ENCODE peak calls at places on chromosomes 7 and 10, in five cellular contexts. W is DND-41; V is stomach; E is neuronal stem cell; G is effector memory CD4-positive, alpha-beta T cell. I is an unnamed sample. For H3K36me3 and H3K9me3, the result is how much of the 10 kb centered on the place peaks cover.

GRCh38 chr7:49255061-49255460 is 330.7 kb downstream of the CDC14C start:
- DNase-seq in W (no peak), V (no peak), E (no peak), G (no peak), I (no peak)

GRCh38 chr10:48463318-48464003 is 141.4 kb downstream of the ARHGAP22 start:
- DNase-seq in W (peak), V (peak), E (no peak), G (no peak), I (peak)

GRCh38 chr7:101874028-101874427 is 56.6 kb downstream of the CUX1 start:
- DNase-seq in W (no peak), V (no peak), E (no peak), G (no peak), I (no peak)

GRCh38 chr10:120732067-120732466 is 119.1 kb upstream of the WDR11 start:
- DNase-seq in W (no peak), V (no peak), E (no peak), G (no peak), I (no peak)

GRCh38 chr7:27156901-27157716 is 634 bp upstream of the HOXA7 start:
- DNase-seq in W (no peak), V (peak), E (no peak), G (no peak), I (peak)

GRCh38 chr10:45602082-45602730 is 70.4 kb downstream of the ZFAND4 start:
- DNase-seq in W (no peak), V (no peak), E (no peak), G (no peak), I (no peak)

GRCh38 chr7:47218378-47219176 is 363.3 kb downstream of the TNS3 start:
- DNase-seq in W (peak), V (no peak), E (no peak), G (no peak), I (no peak)

GRCh38 chr10:3217301-3217700 is 44.7 kb upstream of the PITRM1 start:
- DNase-seq in W (no peak), V (no peak), E (no peak), G (no peak), I (no peak)

GRCh38 chr10:51196508-51197175 is 122.4 kb downstream of the PRKG1 start:
- DNase-seq in W (no peak), V (no peak), E (no peak), G (no peak), I (no peak)

GRCh38 chr7:3172768-3173280 is 128.2 kb upstream of the SDK1 start:
- DNase-seq in W (no peak), V (no peak), E (no peak), G (no peak), I (no peak)

GRCh38 chr10:96532523-96532922 is 18.8 kb upstream of the TLL2 start:
- DNase-seq in W (no peak), V (peak), E (no peak), G (no peak), I (no peak)

GRCh38 chr7:128743112-128743772 is 4.1 kb downstream of the CALU start:
- DNase-seq in W (no peak), V (no peak), E (no peak), G (no peak), I (no peak)

GRCh38 chr10:7412482-7413251 is 1.8 kb upstream of the SFMBT2 start:
- DNase-seq in W (no peak), V (no peak), E (no peak), G (no peak), I (peak)

GRCh38 chr7:17580141-17580540 is 281.7 kb downstream of the AHR start:
- DNase-seq in W (no peak), V (no peak), E (no peak), G (no peak), I (no peak)

GRCh38 chr10:132383751-132384181 is 13.2 kb upstream of the PWWP2B start:
- DNase-seq in W (no peak), V (no peak), E (no peak), G (no peak), I (no peak)

GRCh38 chr10:120511165-120511564 is 54.1 kb downstream of the PLPP4 start:
- DNase-seq in W (no peak), V (no peak), E (no peak), G (no peak), I (no peak)

GRCh38 chr10:11798862-11799735 is 24.1 kb upstream of the PROSER2 start:
- DNase-seq in W (no peak), V (no peak), E (no peak), G (no peak), I (no peak)

GRCh38 chr7:39622609-39623311 is 612 bp upstream of the RALA start:
- DNase-seq in W (no peak), V (no peak), E (no peak), G (no peak), I (no peak)

GRCh38 chr7:137886706-137887105 is 39.9 kb upstream of the DGKI start:
- DNase-seq in W (no peak), V (no peak), E (no peak), G (no peak), I (no peak)

GRCh38 chr7:88758355-88759215 is 915 bp upstream of the ZNF804B start:
- DNase-seq in W (no peak), V (no peak), E (peak), G (no peak), I (peak)

GRCh38 chr7:28804990-28805389 is 153.1 kb downstream of the TRIL start:
- DNase-seq in W (no peak), V (no peak), E (no peak), G (no peak), I (no peak)

GRCh38 chr10:49831352-49832040 is 69.4 kb upstream of the OGDHL start:
- DNase-seq in W (no peak), V (no peak), E (peak), G (no peak), I (no peak)

GRCh38 chr10:61262486-61263261 is 190.5 kb downstream of the TMEM26 start:
- DNase-seq in W (no peak), V (no peak), E (no peak), G (no peak), I (no peak)

GRCh38 chr10:82674036-82674435 is 799.0 kb downstream of the NRG3 start:
- DNase-seq in W (no peak), V (no peak), E (no peak), G (no peak), I (no peak)

GRCh38 chr7:12358694-12359093 is 45.0 kb downstream of the VWDE start:
- DNase-seq in W (no peak), V (no peak), E (no peak), G (no peak), I (no peak)

GRCh38 chr7:22980422-22980821 is 33.5 kb downstream of the HYCC1 start:
- DNase-seq in W (no peak), V (no peak), E (no peak), G (no peak), I (no peak)

GRCh38 chr10:62885656-62886461 is 69.7 kb upstream of the EGR2 start:
- DNase-seq in W (no peak), V (no peak), E (no peak), G (no peak), I (no peak)

GRCh38 chr7:45057853-45058252 is 30.9 kb downstream of the NACAD start:
- DNase-seq in W (no peak), V (no peak), E (no peak), G (no peak), I (no peak)

GRCh38 chr7:131945948-131946525 is 389.6 kb upstream of the PODXL start:
- DNase-seq in W (no peak), V (no peak), E (no peak), G (no peak), I (no peak)

GRCh38 chr7:151657173-151657572 is 137.5 kb upstream of the RHEB start:
- DNase-seq in W (no peak), V (no peak), E (no peak), G (no peak), I (no peak)

GRCh38 chr10:121459765-121460453 is 138.3 kb downstream of the FGFR2 start:
- DNase-seq in W (no peak), V (no peak), E (no peak), G (no peak), I (no peak)

GRCh38 chr10:132249824-132250375 is 57.9 kb downstream of the STK32C start:
- DNase-seq in W (no peak), V (no peak), E (no peak), G (no peak), I (no peak)

GRCh38 chr7:105426606-105427146 is 38.0 kb upstream of the SRPK2 start:
- DNase-seq in W (no peak), V (no peak), E (no peak), G (no peak), I (no peak)

GRCh38 chr7:69664433-69664832 is 66.2 kb downstream of the AUTS2 start:
- DNase-seq in W (no peak), V (no peak), E (no peak), G (no peak), I (no peak)

GRCh38 chr10:128115356-128115755 is 10.9 kb downstream of the MKI67 start:
- DNase-seq in W (no peak), V (no peak), E (no peak), G (no peak), I (no peak)

GRCh38 chr10:95196053-95196452 is 2.0 kb downstream of the ACSM6 start:
- DNase-seq in W (no peak), V (no peak), E (peak), G (no peak), I (no peak)

GRCh38 chr10:87935290-87936141 is 72.1 kb downstream of the PTEN start:
- DNase-seq in W (no peak), V (no peak), E (no peak), G (no peak), I (no peak)
- H3K36me3 ChIP-seq in W (half or more), V (under half), E (under half), G (under half), I (under half)

DNA sequence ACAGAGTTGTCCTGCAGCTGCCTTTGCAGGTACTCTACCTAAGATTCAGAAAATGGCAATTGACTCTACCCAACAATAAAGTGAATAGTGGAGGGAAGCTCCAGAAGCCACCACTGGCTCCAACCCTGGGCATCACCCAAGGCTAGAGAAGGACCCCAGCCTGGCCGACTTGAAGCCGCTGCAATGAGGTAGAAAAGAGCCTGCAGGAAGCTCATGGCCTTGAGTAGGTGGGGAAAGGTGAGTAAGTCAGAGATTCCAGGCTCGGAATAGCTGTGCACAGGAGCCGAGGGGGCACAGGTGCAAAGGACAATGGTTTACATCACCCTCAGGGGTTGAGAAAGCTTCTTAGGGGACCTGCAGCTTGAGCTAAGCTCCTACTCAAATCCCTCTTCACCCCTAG is 83.6 kb downstream of the AOAH start:
- DNase-seq in W (no peak), V (no peak), E (no peak), G (no peak), I (no peak)
- H3K27ac ChIP-seq in W (peak), V (no peak), E (no peak), G (no peak), I (no peak)

DNA sequence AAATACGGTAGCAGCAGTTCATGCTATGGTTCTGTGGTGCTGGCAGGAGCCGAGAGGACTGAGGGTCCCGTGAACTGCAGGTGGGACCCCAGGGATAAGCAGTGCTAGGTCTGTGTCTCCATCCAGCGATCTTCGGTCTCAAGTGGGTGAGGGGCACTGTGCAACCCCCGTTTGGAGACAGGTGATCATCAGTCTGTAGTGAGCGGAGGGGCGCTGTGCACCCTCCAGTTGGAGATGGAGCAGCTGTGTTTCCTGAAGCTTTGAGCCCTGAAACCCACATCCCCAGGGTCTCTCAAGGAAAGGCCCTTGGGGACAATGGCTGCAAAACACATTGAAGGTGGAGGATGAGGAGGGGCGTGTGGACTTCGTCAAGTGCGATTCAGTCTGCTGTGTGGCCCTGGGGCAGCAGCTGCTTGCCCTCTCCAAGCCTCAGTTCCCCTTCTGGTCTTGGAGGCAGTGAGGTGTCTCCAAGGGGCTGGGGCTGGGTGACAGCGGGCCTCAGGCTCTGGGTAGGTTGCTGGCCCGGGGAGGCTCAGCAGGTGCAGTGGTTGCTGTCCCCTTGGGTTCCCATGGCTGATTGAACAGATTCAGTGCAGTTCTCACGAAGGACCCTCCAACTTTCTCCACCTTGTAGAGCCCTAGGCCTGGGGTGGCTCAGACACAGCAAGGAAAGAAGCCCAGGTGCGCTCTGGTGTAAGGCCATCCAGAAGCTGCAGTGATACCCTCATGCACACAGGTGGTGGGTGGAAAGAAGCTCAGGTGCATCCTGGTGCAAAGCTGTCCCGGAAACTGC is 160.7 kb downstream of the ADARB2 start:
- DNase-seq in W (peak), V (no peak), E (no peak), G (no peak), I (no peak)
- H3K9me3 ChIP-seq in W (under half), V (under half), E (under half), G (under half), I (under half)

GRCh38 chr7:83456413-83456812 is 192.5 kb downstream of the SEMA3E start:
- DNase-seq in W (no peak), V (no peak), E (no peak), G (no peak), I (no peak)
- H3K36me3 ChIP-seq in W (under half), V (under half), E (under half), G (under half), I (under half)

DNA sequence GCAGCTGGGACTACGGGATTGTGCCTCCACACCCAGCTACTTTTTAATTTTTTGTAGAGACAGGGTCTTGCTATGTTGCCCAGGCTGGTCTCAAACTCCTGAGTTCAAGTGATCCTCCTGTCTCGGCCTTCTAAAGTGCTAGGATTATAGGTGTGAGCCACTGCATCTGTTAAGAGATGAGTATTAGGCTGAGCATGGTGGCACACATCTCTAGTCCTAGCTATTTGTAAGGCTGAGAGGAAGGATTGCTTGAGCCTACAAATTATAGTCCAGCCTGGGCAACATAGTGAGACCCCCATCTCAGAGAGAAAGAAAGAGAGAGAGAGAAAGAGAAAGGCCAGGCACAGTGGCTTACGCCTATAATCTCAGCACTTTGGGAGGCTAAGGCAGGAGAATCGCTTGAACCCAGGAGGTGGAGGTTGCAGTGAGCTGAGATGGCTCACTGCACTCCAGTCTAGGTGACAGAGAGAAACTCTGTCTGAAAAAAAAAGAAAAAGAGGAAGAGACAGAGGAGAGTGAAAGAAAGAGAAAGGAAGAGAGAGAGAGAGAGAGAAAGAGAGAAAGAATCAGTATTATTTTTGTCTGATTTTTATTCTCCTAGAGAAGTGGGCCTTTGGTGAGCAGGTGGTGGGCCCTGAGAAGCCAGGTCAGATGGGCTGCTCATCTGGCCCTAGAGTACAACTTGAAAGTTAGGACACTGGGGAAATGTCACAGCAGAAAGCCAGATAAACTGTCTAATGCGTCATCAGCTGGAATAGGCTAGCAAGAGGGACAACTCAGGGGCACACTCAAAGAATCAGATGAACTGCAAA is 58.2 kb upstream of the ZRANB1 start:
- DNase-seq in W (no peak), V (no peak), E (no peak), G (no peak), I (no peak)
- H3K27ac ChIP-seq in W (no peak), V (no peak), E (no peak), G (no peak), I (no peak)

GRCh38 chr10:6364893-6365292 is 162.2 kb downstream of the PFKFB3 start:
- DNase-seq in W (no peak), V (no peak), E (no peak), G (no peak), I (no peak)

GRCh38 chr10:6362879-6363278 is 160.1 kb downstream of the PFKFB3 start:
- DNase-seq in W (no peak), V (no peak), E (no peak), G (no peak), I (no peak)

GRCh38 chr10:6364283-6364682 is 161.6 kb downstream of the PFKFB3 start:
- DNase-seq in W (no peak), V (no peak), E (no peak), G (no peak), I (no peak)

GRCh38 chr10:6363516-6363915 is 160.8 kb downstream of the PFKFB3 start:
- DNase-seq in W (no peak), V (no peak), E (no peak), G (no peak), I (no peak)

DNA sequence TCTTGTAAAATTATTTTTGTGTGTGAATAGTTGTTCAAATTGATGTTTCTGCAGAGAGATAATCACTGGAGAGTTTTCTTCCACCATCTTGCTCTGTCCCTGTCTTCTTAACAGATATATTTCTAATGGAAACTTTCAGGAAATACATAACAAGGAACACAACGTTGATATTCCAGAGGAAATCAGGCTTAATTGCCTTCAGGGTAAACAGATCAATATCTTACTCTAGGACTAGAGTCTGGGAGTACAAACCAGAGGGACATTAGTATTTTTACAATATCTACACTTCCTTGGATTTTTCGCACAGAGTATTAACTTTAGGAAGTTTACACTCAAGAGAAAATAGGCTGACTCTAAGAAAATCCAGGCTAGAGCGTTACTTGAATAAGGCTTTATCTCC is 159.1 kb downstream of the PFKFB3 start:
- DNase-seq in W (no peak), V (no peak), E (no peak), G (no peak), I (no peak)
- H3K9me3 ChIP-seq in W (under half), V (under half), E (under half), G (under half), I (under half)

DNA sequence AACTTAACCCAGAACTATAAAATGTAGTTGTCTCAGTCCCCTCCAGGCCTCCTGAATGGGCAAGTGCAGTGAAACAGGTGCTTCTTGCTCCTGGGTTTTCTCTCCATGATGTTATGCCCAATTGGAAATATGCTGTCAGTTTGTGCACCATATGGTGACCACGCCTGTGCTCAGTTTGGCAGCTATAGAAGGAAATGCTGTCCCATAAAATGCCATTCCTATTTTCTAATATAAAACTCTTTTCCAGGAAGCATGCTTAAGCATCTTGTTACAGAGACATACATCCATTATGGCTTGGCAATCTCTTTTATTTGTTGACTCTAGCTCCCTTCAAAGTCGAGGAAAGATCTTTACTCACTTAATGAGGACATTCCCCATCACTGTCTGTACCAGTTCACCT is 45.2 kb downstream of the FGFBP3 start:
- DNase-seq in W (no peak), V (no peak), E (no peak), G (no peak), I (no peak)
- H3K36me3 ChIP-seq in W (half or more), V (half or more), E (under half), G (under half), I (under half)

GRCh38 chr7:6417408-6417807 is 30.3 kb downstream of the DAGLB start:
- DNase-seq in W (no peak), V (no peak), E (no peak), G (no peak), I (no peak)

GRCh38 chr7:6420680-6421079 is 27.1 kb downstream of the DAGLB start:
- DNase-seq in W (no peak), V (no peak), E (no peak), G (no peak), I (no peak)

GRCh38 chr7:6413637-6414036 is 34.1 kb downstream of the DAGLB start:
- DNase-seq in W (no peak), V (no peak), E (no peak), G (no peak), I (no peak)

GRCh38 chr7:6419310-6419773 is 28.4 kb downstream of the DAGLB start:
- DNase-seq in W (no peak), V (no peak), E (no peak), G (no peak), I (no peak)

DNA sequence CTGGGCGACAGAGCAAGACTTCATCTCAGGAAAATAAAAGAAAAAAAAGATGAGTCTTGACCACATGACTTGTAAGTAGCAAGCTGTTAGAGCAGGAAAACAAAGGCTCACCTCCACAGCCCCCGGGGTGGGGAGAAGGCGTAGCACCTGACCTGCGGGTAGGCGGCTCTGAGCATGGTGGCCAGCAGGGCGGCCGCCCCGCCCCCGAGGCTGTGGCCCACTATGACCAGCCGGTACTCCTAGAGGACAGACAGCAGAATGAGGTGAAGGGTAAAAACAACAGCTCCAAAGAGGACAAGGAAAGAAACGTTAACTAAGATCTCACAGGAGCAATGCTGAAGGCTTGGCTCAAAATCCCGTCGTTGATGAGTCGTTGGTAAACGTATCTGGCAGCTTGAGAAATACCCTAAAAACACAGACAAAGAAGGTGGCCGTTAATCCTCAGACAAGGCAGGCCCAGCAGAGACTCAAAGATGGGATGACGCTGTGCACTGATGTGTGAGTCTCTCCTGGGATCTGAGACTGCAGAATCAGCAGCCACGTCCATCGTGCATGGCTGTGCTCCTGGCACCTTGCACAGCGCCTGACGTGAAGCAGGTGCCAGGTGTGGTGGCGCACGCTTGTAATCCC is 31.1 kb downstream of the DAGLB start:
- DNase-seq in W (no peak), V (no peak), E (no peak), G (no peak), I (no peak)
- H3K27ac ChIP-seq in W (no peak), V (no peak), E (peak), G (no peak), I (no peak)

I was measured in left lung.